ENCODE peak calls at places on chromosomes 1 and 21, in five cellular contexts. F, L, I, N and R are unnamed samples. For H3K36me3, the result is how much of the 10 kb centered on the place peaks cover.

GRCh38 chr1:154574715-154575114 is 7.1 kb downstream of the CHRNB2 start:
- DNase-seq in F (no peak), L (no peak), I (no peak), N (no peak), R (no peak)

GRCh38 chr1:30942326-30942978 is 33.9 kb upstream of the SDC3 start:
- DNase-seq in F (no peak), L (no peak), I (no peak), N (peak), R (no peak)

GRCh38 chr1:211648980-211649934 is 26.2 kb downstream of the NEK2 start:
- DNase-seq in F (peak), L (no peak), I (no peak), N (no peak), R (no peak)

GRCh38 chr1:155178441-155179106 is 4.9 kb downstream of the TRIM46 start:
- DNase-seq in F (no peak), L (no peak), I (no peak), N (no peak), R (peak)

GRCh38 chr1:220123889-220124288 is 30.0 kb downstream of the IARS2 start:
- DNase-seq in F (no peak), L (no peak), I (no peak), N (no peak), R (no peak)

GRCh38 chr1:7405844-7406500 is 365.1 kb upstream of the VAMP3 start:
- DNase-seq in F (peak), L (no peak), I (no peak), N (no peak), R (no peak)

GRCh38 chr1:32361308-32361673 is 994 bp downstream of the FAM229A start:
- DNase-seq in F (no peak), L (no peak), I (no peak), N (no peak), R (no peak)

GRCh38 chr1:100452641-100453040 is 85.3 kb upstream of the GPR88 start:
- DNase-seq in F (no peak), L (no peak), I (peak), N (no peak), R (no peak)

GRCh38 chr1:11781298-11781697 is 19.3 kb downstream of the C1orf167 start:
- DNase-seq in F (no peak), L (no peak), I (no peak), N (no peak), R (no peak)

GRCh38 chr1:7042322-7043231 is 257.3 kb downstream of the CAMTA1 start:
- DNase-seq in F (no peak), L (no peak), I (no peak), N (peak), R (no peak)

GRCh38 chr21:16084776-16085364 is 355.1 kb downstream of the USP25 start:
- DNase-seq in F (no peak), L (no peak), I (no peak), N (peak), R (peak)

GRCh38 chr1:61116421-61116820 is 34.1 kb downstream of the NFIA start:
- DNase-seq in F (no peak), L (no peak), I (no peak), N (no peak), R (no peak)

GRCh38 chr1:234692961-234693360 is 83.0 kb upstream of the IRF2BP2 start:
- DNase-seq in F (no peak), L (no peak), I (no peak), N (no peak), R (no peak)

GRCh38 chr1:32997381-32997891 is 32.8 kb upstream of the RNF19B start:
- DNase-seq in F (no peak), L (no peak), I (no peak), N (peak), R (no peak)

DNA sequence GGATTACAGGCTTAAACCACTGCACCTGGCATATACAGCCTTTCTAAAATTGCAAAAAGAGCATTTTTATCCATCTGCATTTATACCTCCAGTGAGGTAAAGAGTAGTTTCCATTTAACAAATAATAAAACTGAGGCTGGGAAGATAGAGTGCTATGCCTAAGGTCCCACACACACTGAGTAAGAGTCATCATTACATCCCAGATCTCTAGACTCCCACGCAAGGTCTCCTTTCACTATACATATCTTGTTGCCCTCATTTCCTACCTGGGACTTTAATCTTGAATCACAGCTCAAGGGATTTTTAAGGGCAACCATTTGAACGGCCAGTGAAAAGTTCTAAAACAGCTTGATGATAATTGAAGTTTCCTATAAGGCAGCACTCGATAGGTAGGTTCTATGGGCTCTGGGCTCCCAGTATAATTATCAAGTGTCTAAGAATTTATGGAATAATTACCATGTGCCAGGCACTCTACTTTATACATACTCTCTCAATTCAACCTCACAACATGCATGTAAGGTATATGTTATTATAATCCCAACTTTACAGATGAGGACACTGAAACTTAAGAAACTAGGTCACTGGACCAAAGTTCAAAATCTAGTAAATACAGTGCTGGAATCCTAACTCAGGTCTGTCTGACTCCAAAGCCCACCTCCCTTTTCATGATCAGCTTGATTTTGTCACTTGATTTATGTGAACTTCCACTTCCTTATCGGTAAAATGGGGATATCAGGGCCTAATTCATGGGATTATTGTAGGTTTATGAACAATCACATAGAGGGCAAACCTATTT is 23.3 kb upstream of the EPS15 start:
- DNase-seq in F (no peak), L (no peak), I (no peak), N (no peak), R (no peak)
- H3K4me3 ChIP-seq in F (no peak), L (no peak), I (no peak), N (no peak), R (no peak)

DNA sequence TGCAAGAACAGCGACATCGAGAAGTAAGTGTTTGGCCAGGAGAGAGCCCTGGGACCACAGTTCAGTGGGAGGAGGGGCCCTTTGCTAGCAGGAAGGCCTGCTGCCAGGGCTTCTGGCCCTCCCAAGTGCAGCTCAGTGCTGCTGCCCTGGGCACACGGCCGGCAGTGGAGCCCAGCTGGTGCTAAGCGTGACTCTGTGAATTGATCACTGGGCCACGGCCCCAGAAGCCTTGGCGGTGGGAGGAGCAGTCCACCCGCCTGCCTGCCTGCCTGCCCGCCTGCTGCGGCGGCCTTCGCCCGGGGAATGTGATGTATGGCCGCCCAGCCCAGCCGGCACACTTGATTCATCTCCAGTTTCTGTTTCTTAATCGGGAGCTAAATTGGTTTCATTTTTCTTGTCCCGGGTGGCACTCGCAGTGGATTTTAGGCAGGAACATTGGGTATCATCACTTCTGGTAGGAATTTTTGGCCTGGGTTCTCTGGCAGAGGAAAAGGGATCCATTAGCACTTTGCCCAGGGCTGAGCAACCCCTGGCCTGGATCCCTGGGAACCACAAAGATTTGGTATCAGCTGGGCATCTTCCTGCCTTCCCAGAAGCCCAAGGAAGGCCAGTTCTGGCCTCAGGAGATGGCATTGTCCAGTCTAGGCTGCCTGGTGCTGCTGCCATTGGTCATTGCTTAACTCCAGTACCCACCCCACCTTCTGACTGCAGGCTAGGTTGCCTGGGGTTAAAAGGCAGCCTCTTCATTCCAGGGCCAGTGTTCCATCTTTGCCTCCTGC is 28.6 kb downstream of the TMEM53 start:
- DNase-seq in F (no peak), L (no peak), I (no peak), N (no peak), R (no peak)
- H3K36me3 ChIP-seq in F (under half), L (under half), I (under half), N (half or more), R (under half)

GRCh38 chr1:230243146-230243545 is 176.1 kb downstream of the GALNT2 start:
- DNase-seq in F (no peak), L (no peak), I (no peak), N (no peak), R (no peak)

GRCh38 chr1:230247921-230248778 is 178.0 kb downstream of the PGBD5 start:
- DNase-seq in F (no peak), L (no peak), I (no peak), N (no peak), R (no peak)

GRCh38 chr1:230248876-230249275 is 177.3 kb downstream of the PGBD5 start:
- DNase-seq in F (no peak), L (no peak), I (no peak), N (no peak), R (no peak)

GRCh38 chr1:230243583-230244377 is 176.7 kb downstream of the GALNT2 start:
- DNase-seq in F (no peak), L (no peak), I (no peak), N (peak), R (no peak)

DNA sequence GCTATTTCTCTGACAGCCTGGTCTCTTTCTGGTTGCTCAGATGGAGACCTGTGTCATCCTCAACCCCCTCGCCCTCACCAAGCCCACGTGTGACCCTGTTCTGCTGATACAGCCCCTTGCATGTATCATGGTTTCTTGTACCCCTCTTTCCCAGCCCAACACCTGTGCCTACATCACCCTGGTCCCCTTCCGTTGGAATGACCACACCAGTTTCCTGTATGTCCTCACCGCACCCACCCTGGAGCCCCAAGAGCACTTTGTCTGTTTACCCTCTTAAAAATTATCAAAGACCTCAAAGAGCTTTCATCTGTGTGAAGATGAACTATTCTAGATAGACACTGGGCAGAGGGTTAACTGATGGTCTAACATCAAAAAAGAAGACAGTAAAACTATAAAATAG is 179.5 kb downstream of the GALNT2 start:
- DNase-seq in F (no peak), L (no peak), I (no peak), N (no peak), R (no peak)
- H3K4me3 ChIP-seq in F (no peak), L (no peak), I (no peak), N (no peak), R (no peak)

GRCh38 chr1:161215079-161215478 is at the start of gene FCER1G:
- DNase-seq in F (no peak), L (no peak), I (no peak), N (no peak), R (no peak)
- H3K36me3 ChIP-seq in F (under half), L (under half), I (under half), N (half or more), R (under half)

GRCh38 chr1:243471026-243471685 is 215.3 kb downstream of the SDCCAG8 start:
- DNase-seq in F (no peak), L (no peak), I (no peak), N (no peak), R (no peak)
- H3K4me3 ChIP-seq in F (no peak), L (no peak), I (no peak), N (no peak), R (no peak)

GRCh38 chr21:36041910-36042309 is 18.4 kb downstream of the SETD4 start:
- DNase-seq in F (no peak), L (no peak), I (no peak), N (no peak), R (no peak)
- H3K36me3 ChIP-seq in F (under half), L (under half), I (under half), N (half or more), R (under half)

DNA sequence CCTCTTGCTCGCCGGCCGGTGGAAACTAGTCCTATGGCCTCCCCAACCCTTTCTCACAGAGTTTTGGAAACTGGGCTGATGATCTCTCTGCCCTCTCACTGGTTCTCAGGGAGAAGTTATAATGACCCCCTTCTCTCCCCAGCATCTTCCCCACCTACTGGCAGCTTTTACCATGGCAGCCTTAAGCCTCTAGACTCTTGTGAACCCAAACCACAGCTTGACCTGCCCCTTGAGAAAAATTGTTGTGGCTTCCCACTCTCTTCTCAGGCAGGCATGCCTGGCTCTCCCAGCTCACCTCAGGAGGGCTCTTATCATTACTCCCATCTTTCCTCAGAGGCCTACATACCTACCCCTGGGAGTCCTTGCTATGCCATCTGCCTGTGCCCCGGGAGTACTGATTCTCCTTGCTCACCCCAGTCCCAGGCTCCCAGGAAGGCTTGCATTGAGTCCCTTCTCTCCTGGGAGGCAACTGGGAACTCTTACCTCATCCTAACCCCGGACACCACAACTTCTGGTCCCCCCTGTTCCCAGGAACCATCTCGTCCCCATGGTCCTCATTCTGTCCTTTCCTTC is 1.6 kb downstream of the NSUN4 start:
- DNase-seq in F (no peak), L (peak), I (no peak), N (peak), R (no peak)
- H3K4me3 ChIP-seq in F (no peak), L (peak), I (no peak), N (no peak), R (no peak)

GRCh38 chr1:161162806-161163205 is 3.4 kb upstream of the PPOX start:
- DNase-seq in F (no peak), L (no peak), I (no peak), N (no peak), R (no peak)

GRCh38 chr1:161164901-161165620 is 1.2 kb upstream of the PPOX start:
- DNase-seq in F (no peak), L (no peak), I (no peak), N (no peak), R (no peak)

GRCh38 chr1:161162052-161162451 is 2.8 kb downstream of the USP21 start:
- DNase-seq in F (no peak), L (no peak), I (no peak), N (no peak), R (no peak)

GRCh38 chr1:161161652-161162051 is 2.4 kb downstream of the USP21 start:
- DNase-seq in F (no peak), L (no peak), I (no peak), N (no peak), R (no peak)

DNA sequence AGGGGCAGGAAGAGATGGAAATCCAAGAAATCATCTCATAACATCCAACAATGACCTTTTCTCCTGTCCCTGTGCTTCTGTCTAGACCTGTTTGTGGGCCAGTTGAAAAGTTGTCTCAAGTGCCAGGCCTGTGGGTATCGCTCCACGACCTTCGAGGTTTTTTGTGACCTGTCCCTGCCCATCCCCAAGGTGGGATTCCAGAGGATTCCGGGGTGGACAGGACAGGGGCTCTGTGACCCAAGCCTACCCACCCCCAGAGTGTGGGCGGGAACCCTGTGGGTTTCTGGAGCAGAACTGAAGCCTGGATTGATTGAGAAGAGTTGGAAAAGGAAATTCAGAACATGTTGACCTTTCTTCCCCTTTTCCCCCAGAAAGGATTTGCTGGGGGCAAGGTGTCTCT is 2.4 kb upstream of the PPOX start:
- DNase-seq in F (no peak), L (no peak), I (no peak), N (no peak), R (no peak)
- H3K36me3 ChIP-seq in F (under half), L (under half), I (under half), N (under half), R (under half)